ENCODE peak calls at places on chromosomes 2 and 18, in seven cellular contexts. D, L, Z, A, S, H and W are unnamed samples.

GRCh38 chr18:45806226-45806625 is 19.2 kb upstream of the SIGLEC15 start:
- DNase-seq in Z (no peak), D (no peak), H (no peak), L (no peak), S (no peak), A (no peak), W (no peak)

GRCh38 chr2:111667542-111668273 is 216.3 kb downstream of the ANAPC1 start:
- DNase-seq in L (peak; percentile 48), Z (no peak), A (no peak), H (no peak), D (no peak), S (peak; percentile 39), W (no peak)

GRCh38 chr18:8943900-8944870 is 158.3 kb upstream of the NDUFV2 start:
- DNase-seq in A (no peak), H (no peak), D (no peak), Z (no peak), S (no peak), L (no peak), W (no peak)

GRCh38 chr2:3495956-3496355 is 23.4 kb downstream of the ADI1 start:
- DNase-seq in H (no peak), Z (no peak), D (no peak), L (no peak), A (no peak), S (no peak), W (no peak)

GRCh38 chr2:172088245-172089004 is 3.1 kb downstream of the DLX1 start:
- DNase-seq in D (no peak), H (no peak), Z (no peak), A (no peak), S (no peak), L (no peak), W (no peak)

GRCh38 chr2:108632748-108633147 is 86.5 kb upstream of the RANBP2 start:
- DNase-seq in S (no peak), D (no peak), L (no peak), H (no peak), A (peak; percentile 64), Z (no peak), W (no peak)

GRCh38 chr18:48453330-48454063 is 44.3 kb upstream of the ZBTB7C start:
- DNase-seq in D (no peak), Z (peak; percentile 48), L (no peak), A (peak; percentile 76), S (no peak), H (no peak), W (no peak)

GRCh38 chr18:48308027-48308635 is 101.1 kb downstream of the ZBTB7C start:
- DNase-seq in A (no peak), S (no peak), L (no peak), H (no peak), Z (no peak), D (no peak), W (no peak)

GRCh38 chr18:72013512-72013911 is 530.6 kb downstream of the CBLN2 start:
- DNase-seq in S (no peak), A (no peak), L (no peak), D (no peak), H (no peak), Z (no peak), W (no peak)

GRCh38 chr2:23940976-23941605 is 828 bp downstream of the UBXN2A start:
- DNase-seq in H (no peak), D (no peak), S (no peak), Z (no peak), A (peak; percentile 68), L (no peak), W (no peak)

GRCh38 chr2:224754129-224754528 is 38.0 kb upstream of the CCDC195 start:
- DNase-seq in Z (no peak), D (no peak), A (no peak), L (no peak), H (no peak), S (peak; percentile 24), W (no peak)

GRCh38 chr2:240183370-240184197 is 43.1 kb upstream of the OTOS start:
- DNase-seq in H (no peak), L (no peak), D (no peak), A (no peak), Z (peak; percentile 18), S (no peak), W (no peak)

GRCh38 chr2:39099820-39100728 is 20.8 kb downstream of the SOS1 start:
- DNase-seq in S (no peak), L (no peak), A (no peak), H (no peak), D (no peak), Z (no peak), W (no peak)

GRCh38 chr2:85324639-85325465 is 2.9 kb downstream of the TGOLN2 start:
- DNase-seq in L (no peak), D (no peak), H (no peak), Z (no peak), S (no peak), A (peak; percentile 96), W (no peak)
- H3K4me3 ChIP-seq in L (no peak overlapping the region), D (peak overlapping the region; percentile 82), H (peak overlapping the region; percentile 89), Z (no peak overlapping the region), S (peak overlapping the region; percentile 82), A (no peak overlapping the region), W (peak overlapping the region; percentile 84)

DNA sequence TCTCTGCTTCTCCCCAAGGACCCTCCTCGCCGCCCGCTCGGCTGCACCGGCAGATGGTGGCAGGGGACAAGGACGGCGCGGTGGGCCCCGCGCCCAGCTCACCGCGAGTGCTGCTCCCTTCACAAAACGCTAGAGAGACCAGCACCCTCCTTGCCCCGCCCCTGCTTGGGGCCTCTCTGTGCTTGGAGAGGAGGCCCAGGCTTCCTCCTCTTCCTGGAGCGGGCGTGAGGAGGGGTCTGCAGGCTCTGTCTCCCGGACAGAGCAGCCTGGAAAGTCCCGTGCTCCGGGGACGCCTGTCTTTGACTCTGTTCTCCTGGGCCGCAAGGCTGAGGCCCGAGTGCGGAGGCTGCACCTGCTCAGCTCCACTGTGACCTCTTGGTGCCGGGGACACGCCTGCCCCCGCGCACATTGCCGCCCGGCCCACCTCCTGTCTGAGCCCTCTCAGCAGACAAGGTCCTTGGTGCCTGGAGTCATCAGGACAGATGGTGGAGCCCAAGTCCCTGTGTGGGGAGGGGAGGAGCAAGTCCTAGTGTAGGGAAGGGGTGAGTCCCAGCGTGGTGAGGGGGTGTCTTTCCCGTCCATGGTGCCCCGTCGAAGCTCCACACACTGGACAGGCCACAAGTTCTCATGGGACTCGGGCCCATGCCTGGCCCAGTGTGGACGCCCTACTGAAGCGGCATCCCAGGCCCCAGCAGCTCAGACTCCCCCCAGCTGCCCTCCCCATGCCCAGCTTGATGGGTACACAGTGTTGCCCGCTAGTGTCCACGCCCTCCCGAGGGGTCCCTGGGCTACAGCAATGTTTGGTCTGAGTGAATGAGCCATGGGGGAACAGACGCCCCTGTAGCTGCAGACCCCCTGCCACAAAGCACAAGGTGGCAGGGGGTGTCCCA is 33.8 kb downstream of the RTP5 start:
- DNase-seq in A (no peak), D (no peak), L (no peak), Z (no peak), S (no peak), H (no peak), W (no peak)
- H3K27ac ChIP-seq in A (no peak overlapping the region), D (no peak overlapping the region), L (no peak overlapping the region), Z (no peak overlapping the region), S (no peak overlapping the region), H (no peak overlapping the region), W (no peak overlapping the region)

GRCh38 chr18:23646282-23646681 is 16.4 kb downstream of the ANKRD29 start:
- DNase-seq in Z (no peak), H (no peak), L (no peak), D (no peak), S (no peak), A (no peak), W (no peak)

GRCh38 chr18:23648930-23649622 is 13.6 kb downstream of the ANKRD29 start:
- DNase-seq in H (no peak), A (no peak), Z (no peak), D (no peak), L (no peak), S (no peak), W (no peak)

GRCh38 chr18:23648456-23648855 is 14.3 kb downstream of the ANKRD29 start:
- DNase-seq in Z (no peak), A (no peak), L (no peak), H (no peak), D (no peak), S (no peak), W (no peak)

GRCh38 chr18:23650963-23651927 is 11.5 kb downstream of the ANKRD29 start:
- DNase-seq in S (no peak), L (no peak), H (no peak), A (no peak), D (no peak), Z (no peak), W (no peak)

GRCh38 chr18:23652232-23652631 is 10.5 kb downstream of the ANKRD29 start:
- DNase-seq in A (no peak), H (no peak), L (no peak), Z (no peak), D (no peak), S (no peak), W (no peak)
- H3K4me3 ChIP-seq in A (no peak overlapping the region), H (no peak overlapping the region), L (no peak overlapping the region), Z (no peak overlapping the region), D (no peak overlapping the region), S (no peak overlapping the region), W (no peak overlapping the region)

GRCh38 chr2:237861875-237862527 is 2.6 kb downstream of the RAMP1 start:
- DNase-seq in A (peak; percentile 68), S (no peak), H (no peak), Z (no peak), L (no peak), D (no peak), W (no peak)
- H3K27ac ChIP-seq in A (no peak overlapping the region), S (peak overlapping the region; percentile 95), H (peak overlapping the region; percentile 93), Z (no peak overlapping the region), L (no peak overlapping the region), D (no peak overlapping the region), W (peak overlapping the region; percentile 44)

DNA sequence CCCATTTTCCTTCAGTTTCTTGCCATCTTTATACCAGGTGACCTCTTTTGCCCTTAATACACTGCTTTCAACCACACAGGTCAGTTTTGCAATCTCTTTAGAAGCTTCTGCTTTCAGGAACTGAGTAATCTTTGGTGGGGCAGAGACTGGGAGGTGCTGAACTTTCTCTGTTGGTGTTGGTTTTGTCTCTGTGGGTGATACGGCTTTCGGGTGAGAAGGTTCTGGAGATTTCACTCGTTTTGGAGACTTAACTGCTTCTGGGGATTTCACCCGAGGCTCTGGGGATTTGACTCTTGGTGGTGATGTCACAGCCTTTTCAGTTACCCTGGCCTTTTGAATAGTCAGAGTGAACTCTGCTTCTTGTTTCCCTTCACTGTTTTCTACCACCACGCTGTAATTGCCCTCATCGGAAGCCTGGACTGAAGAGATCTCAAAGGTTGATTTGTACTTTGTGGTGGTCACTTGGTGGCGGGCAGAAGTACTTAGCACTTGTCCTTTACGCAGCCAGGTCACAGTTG is 50.4 kb downstream of the PLEKHA3 start:
- DNase-seq in H (no peak), A (no peak), L (no peak), Z (no peak), D (no peak), S (no peak), W (no peak)
- H3K4me3 ChIP-seq in H (no peak overlapping the region), A (no peak overlapping the region), L (no peak overlapping the region), Z (no peak overlapping the region), D (no peak overlapping the region), S (no peak overlapping the region), W (no peak overlapping the region)